ENCODE peak calls at places on chromosomes 13 and 19, in four cellular contexts. U is Peyer's patch, Y is mammary epithelial cell, O is pancreas. B is an unnamed sample.

GRCh38 chr13:96968027-96968426 is 26.2 kb downstream of the OXGR1 start:
- DNase-seq in U (no peak), Y (no peak), O (no peak), B (no peak)

GRCh38 chr13:65582160-65582559 is 1648.0 kb downstream of the PCDH9 start:
- DNase-seq in U (no peak), Y (no peak), O (no peak), B (no peak)

GRCh38 chr13:94825507-94825906 is 113.2 kb upstream of the SOX21 start:
- DNase-seq in U (peak; percentile 56), Y (no peak), O (no peak), B (no peak)

GRCh38 chr19:44875666-44876418 is 15.2 kb upstream of the TOMM40 start:
- DNase-seq in U (no peak), Y (no peak), O (peak; percentile 66), B (no peak)

GRCh38 chr13:30409911-30410704 is 12.2 kb upstream of the UBE2L5 start:
- DNase-seq in U (no peak), Y (peak; percentile 46), O (no peak), B (no peak)

GRCh38 chr19:18741566-18742121 is 49.5 kb downstream of the COMP start:
- DNase-seq in U (peak; percentile 66), Y (no peak), O (peak; percentile 79), B (no peak)

GRCh38 chr13:50521191-50521590 is 322.3 kb downstream of the DLEU7 start:
- DNase-seq in U (no peak), Y (no peak), O (no peak), B (no peak)

GRCh38 chr13:27960362-27961226 is 8.5 kb downstream of the CDX2 start:
- DNase-seq in U (peak; percentile 85), Y (peak; percentile 50), O (peak; percentile 86), B (no peak)

GRCh38 chr13:31369213-31369612 is 169.4 kb downstream of the B3GLCT start:
- DNase-seq in U (no peak), Y (no peak), O (no peak), B (no peak)

GRCh38 chr19:37691881-37692504 is 27.6 kb downstream of the ZNF607 start:
- DNase-seq in U (peak; percentile 93), Y (peak; percentile 39), O (peak; percentile 66), B (peak; percentile 66)

GRCh38 chr13:114199961-114200672 is 21.1 kb downstream of the CFAP97D2 start:
- DNase-seq in U (no peak), Y (no peak), O (no peak), B (no peak)

GRCh38 chr19:7636691-7637373 is at the start of gene STXBP2:
- DNase-seq in U (peak; percentile 96), Y (peak; percentile 73), O (peak; percentile 86), B (peak; percentile 90)

GRCh38 chr13:45747071-45747470 is 45.0 kb downstream of the CBY2 start:
- DNase-seq in U (no peak), Y (no peak), O (no peak), B (no peak)

GRCh38 chr19:30752876-30753275 is 380.7 kb downstream of the ZNF536 start:
- DNase-seq in U (no peak), Y (no peak), O (no peak), B (no peak)

GRCh38 chr13:100875392-100876043 is 200.9 kb upstream of the TMTC4 start:
- DNase-seq in U (no peak), Y (peak; percentile 63), O (no peak), B (no peak)

GRCh38 chr13:46172531-46172991 is 9.4 kb downstream of the LCP1 start:
- DNase-seq in U (peak; percentile 84), Y (no peak), O (no peak), B (no peak)

GRCh38 chr13:99813346-99814095 is 158.0 kb downstream of the ZIC5 start:
- DNase-seq in U (peak; percentile 69), Y (no peak), O (no peak), B (no peak)

GRCh38 chr19:21020298-21021227 is at the start of gene ZNF430:
- DNase-seq in U (peak; percentile 98), Y (peak; percentile 94), O (peak; percentile 93), B (peak; percentile 92)

GRCh38 chr19:48975947-48976847 is 11.1 kb downstream of the FTL start:
- DNase-seq in U (no peak), Y (no peak), O (no peak), B (no peak)

GRCh38 chr13:25330541-25330940 is 29.1 kb downstream of the NUP58 start:
- DNase-seq in U (no peak), Y (peak; percentile 55), O (no peak), B (no peak)

DNA sequence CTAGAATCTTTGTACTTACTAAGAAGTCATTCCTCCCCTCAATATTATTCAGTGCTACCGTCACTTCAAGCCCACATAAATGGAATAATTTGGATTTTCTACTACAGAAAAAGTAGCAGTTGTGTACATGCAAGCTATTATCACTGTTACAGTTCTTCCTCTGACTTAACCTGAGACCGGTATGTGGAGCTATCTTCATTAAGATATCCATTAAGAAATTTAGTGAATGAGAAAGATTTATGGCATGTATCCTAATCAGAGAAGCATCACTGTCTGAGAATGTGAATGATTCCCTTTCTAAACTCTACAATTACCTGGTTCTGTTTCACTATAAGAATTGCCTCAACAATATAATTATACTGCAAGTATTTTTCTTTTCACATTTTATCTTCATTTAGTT is 278.7 kb downstream of the KLF5 start:
- DNase-seq in U (no peak), Y (peak; percentile 39), O (no peak), B (no peak)
- TF ChIP-seq CTCF in U (no peak), Y (no peak), O (no peak), B (no peak)

GRCh38 chr19:4517451-4518057 is 732 bp downstream of the PLIN4 start:
- DNase-seq in U (no peak), Y (no peak), O (no peak), B (no peak)

GRCh38 chr19:4519521-4520277 is 1.4 kb upstream of the PLIN4 start:
- DNase-seq in U (no peak), Y (peak; percentile 67), O (no peak), B (no peak)

GRCh38 chr19:4516939-4517300 is 1.4 kb downstream of the PLIN4 start:
- DNase-seq in U (no peak), Y (no peak), O (no peak), B (no peak)

GRCh38 chr19:4519172-4519496 is 848 bp upstream of the PLIN4 start:
- DNase-seq in U (no peak), Y (no peak), O (no peak), B (no peak)

GRCh38 chr19:4518345-4519171 is at the start of gene PLIN4:
- DNase-seq in U (no peak), Y (peak; percentile 43), O (no peak), B (no peak)
- TF ChIP-seq CTCF in U (no peak), Y (no peak), O (no peak), B (no peak)

GRCh38 chr13:47420012-47420411 is 523.2 kb upstream of the HTR2A start:
- DNase-seq in U (no peak), Y (no peak), O (no peak), B (no peak)
- TF ChIP-seq CTCF in U (no peak), Y (no peak), O (no peak), B (no peak)

GRCh38 chr19:28208745-28209144 is 1004.2 kb downstream of the UQCRFS1 start:
- DNase-seq in U (no peak), Y (no peak), O (no peak), B (no peak)
- TF ChIP-seq CTCF in U (no peak), Y (no peak), O (no peak), B (no peak)

GRCh38 chr19:42064432-42064831 is 5.6 kb downstream of the GRIK5 start:
- DNase-seq in U (no peak), Y (no peak), O (no peak), B (no peak)
- TF ChIP-seq CTCF in U (no peak), Y (no peak), O (no peak), B (no peak)

GRCh38 chr19:34662919-34663318 is 14.0 kb downstream of the SCGB2B2 start:
- DNase-seq in U (no peak), Y (peak; percentile 14), O (no peak), B (no peak)
- TF ChIP-seq CTCF in U (peak; percentile 22), Y (peak; percentile 24), O (peak; percentile 26), B (peak; percentile 37)

GRCh38 chr13:70960841-70961443 is 852.7 kb upstream of the KLHL1 start:
- DNase-seq in U (no peak), Y (peak; percentile 5), O (no peak), B (no peak)
- TF ChIP-seq CTCF in U (peak; percentile 42), Y (peak; percentile 41), O (peak; percentile 41), B (no peak)

B was measured in natural killer cell.